ENCODE peak calls at places on chromosome 16, in nine cellular contexts. U is SK-N-SH, J is tibial artery, R is heart right ventricle, C is psoas muscle, X is IMR-90, W is suprapubic skin, V is body of pancreas, L is right lobe of liver. K is an unnamed sample.
A peak's percentile ranks its signal among the peaks of the same experiment; 100 is the strongest.

GRCh38 chr16:50797456-50797855 is 55.6 kb downstream of the CYLD start:
- DNase-seq in U (no peak), J (no peak), R (no peak), C (no peak), X (peak; percentile 42), W (no peak), V (no peak), L (no peak), K (no peak)

GRCh38 chr16:78372302-78372701 is 272.8 kb downstream of the WWOX start:
- DNase-seq in U (no peak), J (no peak), R (no peak), C (no peak), X (no peak), W (no peak), V (no peak), L (no peak), K (no peak)

GRCh38 chr16:83939266-83939856 is 13.7 kb upstream of the OSGIN1 start:
- DNase-seq in U (no peak), J (peak; percentile 53), R (no peak), C (no peak), X (no peak), W (no peak), V (no peak), L (peak; percentile 59), K (no peak)

GRCh38 chr16:72963921-72964320 is 84.0 kb downstream of the ZFHX3 start:
- DNase-seq in U (peak; percentile 52), J (peak; percentile 3), R (no peak), C (no peak), X (peak; percentile 78), W (no peak), V (no peak), L (no peak), K (no peak)

GRCh38 chr16:23516366-23517137 is 6.3 kb upstream of the GGA2 start:
- DNase-seq in U (no peak), J (no peak), R (no peak), C (no peak), X (no peak), W (no peak), V (no peak), L (no peak), K (no peak)

GRCh38 chr16:65845466-65846209 is 520.9 kb upstream of the CDH5 start:
- DNase-seq in U (no peak), J (no peak), R (no peak), C (no peak), X (peak; percentile 1), W (no peak), V (no peak), L (no peak), K (no peak)

GRCh38 chr16:73202176-73202729 is 154.3 kb upstream of the ZFHX3 start:
- DNase-seq in U (no peak), J (no peak), R (no peak), C (peak; percentile 51), X (peak; percentile 97), W (no peak), V (peak; percentile 73), L (peak; percentile 71), K (peak; percentile 72)

GRCh38 chr16:24996301-24996700 is 18.9 kb downstream of the ARHGAP17 start:
- DNase-seq in U (no peak), J (no peak), R (no peak), C (no peak), X (no peak), W (no peak), V (no peak), L (no peak), K (no peak)

GRCh38 chr16:51041546-51041945 is 109.5 kb downstream of the SALL1 start:
- DNase-seq in U (no peak), J (no peak), R (no peak), C (no peak), X (no peak), W (no peak), V (no peak), L (peak; percentile 70), K (no peak)

GRCh38 chr16:73771676-73772075 is 524.9 kb upstream of the PSMD7 start:
- DNase-seq in U (no peak), J (no peak), R (no peak), C (no peak), X (no peak), W (no peak), V (no peak), L (no peak), K (no peak)

GRCh38 chr16:11098601-11099377 is 154.4 kb downstream of the CLEC16A start:
- DNase-seq in U (no peak), J (no peak), R (no peak), C (no peak), X (no peak), W (no peak), V (no peak), L (no peak), K (peak; percentile 39)

GRCh38 chr16:89122322-89122831 is 28.7 kb downstream of the ACSF3 start:
- DNase-seq in U (no peak), J (no peak), R (peak; percentile 2), C (peak; percentile 20), X (no peak), W (no peak), V (no peak), L (peak; percentile 46), K (peak; percentile 90)

DNA sequence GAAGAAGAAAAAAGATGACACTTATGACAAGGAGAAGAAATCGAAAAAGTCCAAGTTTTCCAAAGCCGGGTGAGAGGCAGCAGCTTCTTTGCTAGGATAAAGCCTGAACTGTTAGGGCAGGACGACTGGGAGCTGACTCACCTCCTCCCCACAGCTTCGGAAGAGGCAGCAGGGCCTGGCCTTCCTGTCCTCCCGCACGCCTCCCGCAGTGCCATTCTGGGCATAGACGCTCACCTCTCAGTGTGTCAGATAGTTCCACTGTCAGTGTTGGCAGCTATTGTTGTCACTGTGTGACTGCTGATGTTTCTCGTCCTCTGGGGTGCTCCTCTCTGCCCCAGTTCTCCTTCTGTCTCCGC is 12.6 kb downstream of the UBN1 start:
- DNase-seq in U (no peak), J (no peak), R (no peak), C (no peak), X (peak; percentile 29), W (no peak), V (no peak), L (peak; percentile 40), K (no peak)
- H3K4me1 ChIP-seq in U (no peaks in the 10 kb centered on the region), J (peaks cover 11% of the 10 kb centered on the region), R (no peaks in the 10 kb centered on the region), C (peaks cover 25% of the 10 kb centered on the region), X (no peaks in the 10 kb centered on the region), W (peaks cover 2% of the 10 kb centered on the region), V (peaks cover 11% of the 10 kb centered on the region), L (peaks cover 15% of the 10 kb centered on the region), K (no peaks in the 10 kb centered on the region)

GRCh38 chr16:75022567-75022966 is 23.7 kb downstream of the ZNRF1 start:
- DNase-seq in U (no peak), J (no peak), R (no peak), C (no peak), X (no peak), W (no peak), V (no peak), L (no peak), K (no peak)

GRCh38 chr16:75025766-75026165 is 26.9 kb downstream of the ZNRF1 start:
- DNase-seq in U (peak; percentile 34), J (no peak), R (no peak), C (no peak), X (peak; percentile 61), W (no peak), V (no peak), L (no peak), K (no peak)

GRCh38 chr16:75024591-75024990 is 25.8 kb downstream of the ZNRF1 start:
- DNase-seq in U (no peak), J (no peak), R (no peak), C (no peak), X (no peak), W (no peak), V (no peak), L (no peak), K (no peak)

GRCh38 chr16:75023019-75023418 is 24.2 kb downstream of the ZNRF1 start:
- DNase-seq in U (no peak), J (no peak), R (no peak), C (no peak), X (peak; percentile 70), W (no peak), V (no peak), L (no peak), K (no peak)

GRCh38 chr16:75024182-75024581 is 25.4 kb downstream of the ZNRF1 start:
- DNase-seq in U (no peak), J (no peak), R (no peak), C (no peak), X (no peak), W (no peak), V (no peak), L (no peak), K (no peak)
- H3K27ac ChIP-seq in U (no peak overlapping the region), J (no peak overlapping the region), R (peak overlapping the region; percentile 76), C (no peak overlapping the region), X (no peak overlapping the region), W (no peak overlapping the region), V (no peak overlapping the region), L (no peak overlapping the region), K (no peak overlapping the region)

DNA sequence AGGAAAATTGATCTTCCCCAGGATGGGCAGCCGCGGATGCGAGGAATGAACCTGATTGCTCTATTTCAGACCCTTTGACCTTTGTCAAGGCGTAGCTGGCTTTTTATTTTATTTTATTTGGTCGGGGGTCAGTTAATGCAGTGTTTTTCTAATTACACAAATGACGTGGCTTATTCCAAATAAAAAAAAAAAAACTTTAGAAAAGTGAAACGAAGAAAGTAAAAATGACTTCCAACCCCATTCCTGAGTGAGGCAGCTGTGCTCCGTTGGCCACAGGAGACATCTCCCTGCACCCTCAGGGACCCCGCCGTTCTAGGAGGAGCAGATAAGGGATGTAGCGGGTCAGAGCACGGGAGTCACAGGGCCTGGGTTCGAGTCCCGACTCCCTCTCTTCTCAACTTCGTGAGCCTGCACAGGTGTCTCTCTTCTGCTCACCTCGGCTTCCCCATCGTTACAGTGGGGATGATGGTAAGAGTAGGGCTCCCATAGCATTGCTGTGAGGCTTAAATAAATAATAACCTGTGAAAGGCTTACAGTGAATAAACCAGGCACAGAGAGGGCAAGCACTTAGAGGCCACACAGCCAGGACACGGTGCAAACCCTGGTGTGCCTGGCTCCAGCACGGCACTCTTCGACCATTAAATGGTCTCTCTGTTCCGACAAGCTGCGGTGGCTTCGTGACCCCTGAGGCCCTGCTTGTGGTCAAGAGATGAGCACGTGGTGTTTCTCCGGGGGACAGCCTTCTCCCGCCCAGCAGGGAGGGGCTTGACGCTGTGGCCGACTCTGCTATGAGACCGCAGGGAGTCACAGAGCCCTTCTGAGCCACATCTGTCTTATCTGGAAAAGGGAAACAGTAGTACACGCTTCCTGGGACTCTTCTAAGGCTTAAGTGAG is 10.2 kb downstream of the FOXF1 start:
- DNase-seq in U (no peak), J (no peak), R (no peak), C (peak; percentile 46), X (peak; percentile 33), W (no peak), V (no peak), L (no peak), K (no peak)
- TF ChIP-seq CTCF in U (no peak), J (no peak), R (no peak), C (no peak), X (no peak), W (no peak), V (no peak), L (no peak), K (no peak)

DNA sequence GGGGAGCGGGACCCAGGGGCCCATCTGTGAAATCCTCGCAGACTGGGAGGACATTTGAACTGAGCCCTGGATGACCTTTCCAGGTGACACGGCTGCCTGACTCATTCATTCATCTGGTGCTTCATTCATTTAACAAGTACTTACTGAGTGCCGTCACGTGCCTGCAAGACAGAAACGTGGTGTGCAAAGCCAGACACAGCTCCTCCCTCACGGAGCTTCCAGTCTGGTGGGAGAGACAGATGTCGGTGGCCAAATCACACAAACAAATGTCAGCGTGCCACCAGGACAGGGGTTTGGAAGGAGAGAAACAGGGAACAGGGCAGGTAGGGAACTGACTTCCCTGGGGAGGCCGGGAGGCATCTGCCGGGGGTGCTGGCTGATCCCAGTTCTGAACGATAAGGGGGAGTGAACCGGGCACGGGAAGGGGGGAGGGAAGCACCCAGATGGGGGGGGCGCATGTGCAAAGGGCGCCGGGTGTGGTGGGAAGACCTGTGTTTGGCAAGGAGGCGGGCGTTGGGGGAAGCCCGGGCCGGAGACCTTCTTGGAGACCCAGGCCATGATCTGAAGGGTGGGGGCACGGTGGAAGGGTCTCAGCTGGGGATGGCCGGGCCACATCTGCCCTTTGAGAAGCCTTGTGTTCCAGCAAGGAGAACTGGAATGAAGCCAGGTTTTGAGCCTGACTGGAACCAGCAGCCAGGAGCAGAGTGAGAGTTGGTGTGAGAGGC is 93.6 kb upstream of the CIBAR2 start:
- DNase-seq in U (peak; percentile 73), J (no peak), R (no peak), C (no peak), X (peak; percentile 78), W (no peak), V (peak; percentile 40), L (peak; percentile 55), K (peak; percentile 64)
- H3K4me1 ChIP-seq in U (peaks cover 74% of the 10 kb centered on the region), J (peaks cover 64% of the 10 kb centered on the region), R (peaks cover 24% of the 10 kb centered on the region), C (peaks cover 69% of the 10 kb centered on the region), X (peaks cover 64% of the 10 kb centered on the region), W (peaks cover 57% of the 10 kb centered on the region), V (peaks cover 53% of the 10 kb centered on the region), L (peaks cover 19% of the 10 kb centered on the region), K (no peaks in the 10 kb centered on the region)